ENCODE peak calls at places on chromosomes 5 and 9, in five cellular contexts. U is spleen, X is transverse colon, S is stomach, O is sigmoid colon. D is an unnamed sample.

GRCh38 chr9:121122450-121123032 is 47.8 kb downstream of the CNTRL start:
- DNase-seq in X (no peak), U (no peak), O (no peak), S (no peak), D (no peak)

GRCh38 chr5:104793031-104793430 is 1230.4 kb upstream of the NUDT12 start:
- DNase-seq in U (no peak), S (no peak), X (no peak), O (no peak), D (no peak)

GRCh38 chr9:87123830-87124229 is 176.5 kb upstream of the GAS1 start:
- DNase-seq in S (no peak), U (no peak), O (no peak), X (no peak), D (no peak)

GRCh38 chr5:16869821-16870796 is 66.0 kb downstream of the MYO10 start:
- DNase-seq in U (no peak), S (no peak), X (no peak), O (no peak), D (no peak)

GRCh38 chr5:124599048-124599973 is 147.1 kb downstream of the ZNF608 start:
- DNase-seq in U (no peak), S (peak), X (peak), O (no peak), D (no peak)

GRCh38 chr9:28024616-28025147 is 451.4 kb upstream of the C9orf72 start:
- DNase-seq in O (no peak), S (no peak), U (no peak), X (no peak), D (no peak)

GRCh38 chr9:132114102-132114707 is 34.5 kb upstream of the MED27 start:
- DNase-seq in U (no peak), O (no peak), X (peak), S (peak), D (no peak)

GRCh38 chr5:177388521-177389052 is 4.4 kb downstream of the SLC34A1 start:
- DNase-seq in U (no peak), O (no peak), X (no peak), S (no peak), D (no peak)

GRCh38 chr5:154782812-154783592 is 27.8 kb downstream of the LARP1 start:
- DNase-seq in O (no peak), S (no peak), U (no peak), X (no peak), D (no peak)

GRCh38 chr9:137156567-137157375 is 13.1 kb downstream of the LRRC26 start:
- DNase-seq in U (no peak), S (peak), O (no peak), X (peak), D (no peak)

GRCh38 chr5:68225911-68226563 is 10.5 kb downstream of the PIK3R1 start:
- DNase-seq in O (no peak), S (no peak), X (peak), U (peak), D (no peak)

GRCh38 chr5:172833691-172834569 is at the start of gene ERGIC1:
- DNase-seq in O (peak), X (peak), S (peak), U (peak), D (peak)

GRCh38 chr9:120080781-120081180 is 499.2 kb downstream of the CDK5RAP2 start:
- DNase-seq in S (no peak), O (no peak), X (no peak), U (no peak), D (no peak)

GRCh38 chr5:40681351-40682311 is 1.9 kb downstream of the PTGER4 start:
- DNase-seq in X (peak), U (peak), S (peak), O (peak), D (peak)

GRCh38 chr9:100111235-100111634 is 12.2 kb downstream of the INVS start:
- DNase-seq in U (no peak), S (peak), X (peak), O (peak), D (no peak)

GRCh38 chr9:91681461-91682305 is 258.1 kb upstream of the NFIL3 start:
- DNase-seq in O (peak), S (peak), X (peak), U (peak), D (peak)

GRCh38 chr9:117414906-117415583 is at the start of gene ASTN2:
- DNase-seq in U (no peak), X (no peak), S (no peak), O (no peak), D (peak)

GRCh38 chr5:169688106-169688505 is 51.0 kb downstream of the DOCK2 start:
- DNase-seq in O (no peak), U (no peak), X (no peak), S (no peak), D (no peak)

GRCh38 chr5:140725799-140726471 is 25.7 kb downstream of the ZMAT2 start:
- DNase-seq in U (no peak), X (peak), O (peak), S (peak), D (peak)

GRCh38 chr5:102628449-102629175 is 126.5 kb upstream of the PAM start:
- DNase-seq in X (no peak), S (no peak), U (no peak), O (no peak), D (no peak)

DNA sequence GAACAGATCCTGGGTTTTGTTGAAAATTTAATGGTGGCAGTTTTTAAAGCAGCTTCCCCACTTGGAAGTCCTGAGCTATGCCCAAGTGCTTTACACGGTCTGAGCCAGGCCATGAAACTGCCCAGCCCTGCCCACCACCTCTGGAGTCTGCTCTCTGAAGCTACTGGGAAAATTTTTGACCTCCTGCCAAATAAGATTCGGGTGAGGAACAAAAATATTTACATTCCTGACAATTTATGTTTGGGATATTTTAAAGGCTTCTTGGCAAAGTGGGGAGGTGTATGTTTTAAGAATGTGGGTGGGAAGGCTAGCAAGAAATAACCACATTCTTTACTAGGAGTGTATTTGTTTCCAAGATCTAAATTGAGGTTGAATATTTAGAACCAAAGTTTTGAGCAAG is 50.0 kb downstream of the HACD4 start:
- DNase-seq in U (no peak), S (no peak), O (no peak), X (no peak), D (no peak)
- TF ChIP-seq POLR2AphosphoS5 in U (no peak), S (no peak), O (no peak), X (no peak), D (no peak)

GRCh38 chr5:8516356-8516755 is 647.4 kb downstream of the MTRR start:
- DNase-seq in S (no peak), O (no peak), X (no peak), U (no peak), D (no peak)
- TF ChIP-seq POLR2AphosphoS5 in S (no peak), O (no peak), X (no peak), U (no peak), D (no peak)

DNA sequence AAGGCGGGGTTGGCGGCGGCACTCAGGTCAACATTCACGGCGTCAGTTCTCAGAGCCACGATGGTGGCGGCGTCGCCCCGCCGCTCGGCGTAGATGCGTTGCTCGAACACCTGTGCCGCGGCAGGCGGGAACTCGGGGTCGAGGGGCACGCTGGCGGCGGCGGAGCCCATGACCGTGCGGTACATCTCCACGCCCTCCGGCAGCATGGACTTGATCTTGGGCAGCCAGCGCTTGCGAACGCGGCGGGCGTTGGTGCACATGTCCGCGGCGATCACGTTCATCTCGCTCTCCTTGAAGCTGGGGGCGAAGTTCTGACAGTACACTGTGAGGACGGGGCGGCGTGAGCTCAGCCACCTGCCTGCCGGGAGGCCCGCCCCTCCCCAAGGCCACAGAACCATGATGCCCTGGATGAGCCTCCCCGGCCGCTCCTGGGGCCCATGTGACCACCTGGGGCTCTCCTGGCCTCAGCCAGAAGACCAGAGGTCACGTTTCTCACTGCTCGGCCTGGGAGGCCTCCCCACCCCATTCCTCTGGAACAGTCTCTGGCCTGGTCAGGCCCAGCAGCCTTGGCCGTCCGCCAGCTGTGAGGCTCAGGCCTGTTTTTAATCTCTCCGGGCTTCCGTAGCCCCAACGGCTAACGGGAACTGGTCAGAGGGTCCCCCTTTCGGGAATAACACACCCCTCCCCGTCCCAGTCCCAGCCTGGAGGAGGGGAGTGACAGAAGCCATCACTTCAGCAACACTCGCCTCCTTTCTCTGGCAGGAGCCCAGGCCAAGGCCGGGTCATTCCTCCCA is 50.7 kb upstream of the UBAC1 start:
- DNase-seq in X (peak), S (peak), U (peak), O (peak), D (no peak)
- TF ChIP-seq POLR2AphosphoS5 in X (peak), S (peak), U (peak), O (peak), D (no peak)

GRCh38 chr5:179862296-179862695 is 3.7 kb upstream of the MRNIP start:
- DNase-seq in U (no peak), O (peak), X (no peak), S (no peak), D (no peak)

GRCh38 chr5:179858241-179858585 is 404 bp downstream of the MRNIP start:
- DNase-seq in O (no peak), X (peak), U (peak), S (peak), D (no peak)

GRCh38 chr5:179862891-179863290 is 4.3 kb upstream of the MRNIP start:
- DNase-seq in S (no peak), O (peak), X (no peak), U (peak), D (no peak)

GRCh38 chr5:179858586-179859427 is at the start of gene MRNIP:
- DNase-seq in O (peak), S (peak), X (peak), U (peak), D (peak)

DNA sequence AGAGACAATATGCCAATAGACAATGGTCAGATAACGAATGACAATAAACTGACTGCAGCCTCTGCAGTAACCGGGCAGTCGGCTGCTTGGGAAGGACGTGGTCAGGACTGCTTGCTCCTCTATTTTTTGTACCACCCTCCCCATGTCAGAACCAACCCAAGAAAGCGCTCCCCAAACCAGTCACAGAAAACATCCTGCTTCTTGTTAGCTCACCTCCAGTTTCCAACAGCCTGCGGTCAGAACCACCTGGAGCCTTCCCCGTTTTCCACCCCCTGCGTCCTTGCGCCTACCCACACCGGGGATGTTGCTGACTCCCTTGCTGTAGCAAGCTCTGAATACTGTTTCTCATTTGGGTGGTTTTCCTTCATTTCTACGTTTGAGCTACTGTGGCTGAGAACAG is 1.7 kb upstream of the MRNIP start:
- DNase-seq in U (no peak), S (no peak), X (peak), O (peak), D (no peak)
- TF ChIP-seq POLR2AphosphoS5 in U (no peak), S (no peak), X (no peak), O (no peak), D (no peak)

GRCh38 chr5:93532370-93532769 is 48.6 kb downstream of the NR2F1-AS1 start:
- DNase-seq in X (peak), S (peak), U (no peak), O (peak), D (no peak)
- TF ChIP-seq POLR2AphosphoS5 in X (no peak), S (peak), U (no peak), O (peak), D (no peak)

DNA sequence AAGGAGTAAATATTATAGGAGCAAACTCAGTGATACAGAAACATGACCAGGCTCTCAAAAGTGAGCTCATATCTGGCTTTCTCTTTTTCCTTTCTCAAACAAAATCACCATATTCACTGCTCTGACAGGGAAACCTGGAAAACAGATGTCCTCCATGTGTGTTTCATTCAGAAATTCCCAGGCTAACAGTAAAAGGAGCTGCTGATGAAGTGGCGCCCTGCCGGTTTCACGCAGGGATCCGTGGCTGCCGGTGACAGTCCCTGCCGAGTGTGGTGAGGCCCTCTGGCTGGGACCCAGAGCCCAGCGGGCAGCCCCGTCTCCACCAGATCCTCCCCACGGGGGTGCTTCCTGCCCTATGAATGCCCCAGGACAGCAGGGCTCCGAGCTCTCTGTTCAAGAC is 208.1 kb downstream of the GNA14 start:
- DNase-seq in X (no peak), U (no peak), O (no peak), S (no peak), D (no peak)
- TF ChIP-seq POLR2AphosphoS5 in X (no peak), U (no peak), O (no peak), S (no peak), D (no peak)

GRCh38 chr9:26331223-26331622 is 561.4 kb downstream of the CAAP1 start:
- DNase-seq in U (no peak), X (no peak), O (no peak), S (no peak), D (no peak)
- TF ChIP-seq POLR2AphosphoS5 in U (no peak), X (no peak), O (no peak), S (no peak), D (no peak)

GRCh38 chr9:34564617-34565016 is 24.9 kb downstream of the CNTFR start:
- DNase-seq in X (no peak), S (no peak), U (no peak), O (no peak), D (no peak)
- TF ChIP-seq POLR2AphosphoS5 in X (no peak), S (no peak), U (no peak), O (no peak), D (no peak)

D was measured in GM12892.